ENCODE peak calls at places on chromosomes 11 and 22, in nine cellular contexts. One of them, this sample, is unnamed.

GRCh38 chr22:47205562-47205961 is 443.1 kb downstream of the TBC1D22A start:
- DNase-seq in prostate gland: no peak
- DNase-seq in left ventricle myocardium inferior: no peak
- DNase-seq in mammary epithelial cell: no peak
- DNase-seq in fibroblast of the aortic adventitia: no peak
- DNase-seq in GM06990: no peak
- DNase-seq in PC-9: no peak
- DNase-seq in epithelial cell of esophagus: no peak
- DNase-seq in astrocyte of the cerebellum: no peak
- DNase-seq in this sample: no peak

GRCh38 chr11:10205928-10206327 is 88.1 kb downstream of the SBF2 start:
- DNase-seq in prostate gland: no peak
- DNase-seq in left ventricle myocardium inferior: no peak
- DNase-seq in mammary epithelial cell: no peak
- DNase-seq in fibroblast of the aortic adventitia: no peak
- DNase-seq in GM06990: no peak
- DNase-seq in PC-9: no peak
- DNase-seq in epithelial cell of esophagus: peak
- DNase-seq in astrocyte of the cerebellum: no peak
- DNase-seq in this sample: no peak

GRCh38 chr11:19232910-19233503 is 7.7 kb downstream of the E2F8 start:
- DNase-seq in prostate gland: no peak
- DNase-seq in left ventricle myocardium inferior: no peak
- DNase-seq in mammary epithelial cell: peak
- DNase-seq in fibroblast of the aortic adventitia: peak
- DNase-seq in GM06990: no peak
- DNase-seq in PC-9: peak
- DNase-seq in epithelial cell of esophagus: peak
- DNase-seq in astrocyte of the cerebellum: peak
- DNase-seq in this sample: peak

GRCh38 chr22:36289406-36289870 is 36.5 kb downstream of the APOL1 start:
- DNase-seq in prostate gland: no peak
- DNase-seq in left ventricle myocardium inferior: no peak
- DNase-seq in mammary epithelial cell: no peak
- DNase-seq in fibroblast of the aortic adventitia: no peak
- DNase-seq in GM06990: no peak
- DNase-seq in PC-9: no peak
- DNase-seq in epithelial cell of esophagus: no peak
- DNase-seq in astrocyte of the cerebellum: no peak
- DNase-seq in this sample: no peak

GRCh38 chr11:95788921-95789505 is 569 bp downstream of the FAM76B start:
- DNase-seq in prostate gland: peak
- DNase-seq in left ventricle myocardium inferior: no peak
- DNase-seq in mammary epithelial cell: peak
- DNase-seq in fibroblast of the aortic adventitia: peak
- DNase-seq in GM06990: no peak
- DNase-seq in PC-9: peak
- DNase-seq in epithelial cell of esophagus: peak
- DNase-seq in astrocyte of the cerebellum: peak
- DNase-seq in this sample: peak

GRCh38 chr11:111422494-111423249 is 43.6 kb upstream of the POU2AF1 start:
- DNase-seq in prostate gland: peak
- DNase-seq in left ventricle myocardium inferior: peak
- DNase-seq in mammary epithelial cell: no peak
- DNase-seq in fibroblast of the aortic adventitia: peak
- DNase-seq in GM06990: peak
- DNase-seq in PC-9: peak
- DNase-seq in epithelial cell of esophagus: peak
- DNase-seq in astrocyte of the cerebellum: no peak
- DNase-seq in this sample: peak

GRCh38 chr11:100929377-100929776 is 200.2 kb downstream of the PGR start:
- DNase-seq in prostate gland: no peak
- DNase-seq in left ventricle myocardium inferior: no peak
- DNase-seq in mammary epithelial cell: peak
- DNase-seq in fibroblast of the aortic adventitia: peak
- DNase-seq in GM06990: peak
- DNase-seq in PC-9: no peak
- DNase-seq in epithelial cell of esophagus: peak
- DNase-seq in astrocyte of the cerebellum: no peak
- DNase-seq in this sample: peak

GRCh38 chr11:8265681-8266241 is 2.1 kb upstream of the LMO1 start:
- DNase-seq in prostate gland: no peak
- DNase-seq in left ventricle myocardium inferior: no peak
- DNase-seq in mammary epithelial cell: no peak
- DNase-seq in fibroblast of the aortic adventitia: no peak
- DNase-seq in GM06990: no peak
- DNase-seq in PC-9: no peak
- DNase-seq in epithelial cell of esophagus: no peak
- DNase-seq in astrocyte of the cerebellum: no peak
- DNase-seq in this sample: no peak

GRCh38 chr22:40404251-40405177 is 34.1 kb downstream of the SGSM3 start:
- DNase-seq in prostate gland: no peak
- DNase-seq in left ventricle myocardium inferior: no peak
- DNase-seq in mammary epithelial cell: no peak
- DNase-seq in fibroblast of the aortic adventitia: no peak
- DNase-seq in GM06990: no peak
- DNase-seq in PC-9: no peak
- DNase-seq in epithelial cell of esophagus: no peak
- DNase-seq in astrocyte of the cerebellum: no peak
- DNase-seq in this sample: no peak

GRCh38 chr11:117443269-117444186 is 115.9 kb downstream of the CEP164 start:
- DNase-seq in prostate gland: peak
- DNase-seq in left ventricle myocardium inferior: peak
- DNase-seq in mammary epithelial cell: no peak
- DNase-seq in fibroblast of the aortic adventitia: peak
- DNase-seq in GM06990: no peak
- DNase-seq in PC-9: peak
- DNase-seq in epithelial cell of esophagus: no peak
- DNase-seq in astrocyte of the cerebellum: no peak
- DNase-seq in this sample: peak

GRCh38 chr11:20259506-20259905 is 99.2 kb upstream of the DBX1 start:
- DNase-seq in prostate gland: no peak
- DNase-seq in left ventricle myocardium inferior: no peak
- DNase-seq in mammary epithelial cell: peak
- DNase-seq in fibroblast of the aortic adventitia: no peak
- DNase-seq in GM06990: no peak
- DNase-seq in PC-9: no peak
- DNase-seq in epithelial cell of esophagus: no peak
- DNase-seq in astrocyte of the cerebellum: no peak
- DNase-seq in this sample: no peak

GRCh38 chr11:2376751-2377451 is at the start of gene CD81:
- DNase-seq in prostate gland: no peak
- DNase-seq in left ventricle myocardium inferior: no peak
- DNase-seq in mammary epithelial cell: no peak
- DNase-seq in fibroblast of the aortic adventitia: no peak
- DNase-seq in GM06990: peak
- DNase-seq in PC-9: peak
- DNase-seq in epithelial cell of esophagus: peak
- DNase-seq in astrocyte of the cerebellum: no peak
- DNase-seq in this sample: no peak

GRCh38 chr11:101759771-101760450 is 154.9 kb upstream of the CEP126 start:
- DNase-seq in prostate gland: no peak
- DNase-seq in left ventricle myocardium inferior: no peak
- DNase-seq in mammary epithelial cell: no peak
- DNase-seq in fibroblast of the aortic adventitia: no peak
- DNase-seq in GM06990: no peak
- DNase-seq in PC-9: no peak
- DNase-seq in epithelial cell of esophagus: peak
- DNase-seq in astrocyte of the cerebellum: no peak
- DNase-seq in this sample: no peak

GRCh38 chr11:27754035-27755017 is 54.1 kb upstream of the BDNF start:
- DNase-seq in prostate gland: no peak
- DNase-seq in left ventricle myocardium inferior: no peak
- DNase-seq in mammary epithelial cell: no peak
- DNase-seq in fibroblast of the aortic adventitia: no peak
- DNase-seq in GM06990: peak
- DNase-seq in PC-9: no peak
- DNase-seq in epithelial cell of esophagus: peak
- DNase-seq in astrocyte of the cerebellum: peak
- DNase-seq in this sample: peak

GRCh38 chr11:13288375-13289029 is 10.9 kb downstream of the BMAL1 start:
- DNase-seq in prostate gland: no peak
- DNase-seq in left ventricle myocardium inferior: no peak
- DNase-seq in mammary epithelial cell: peak
- DNase-seq in fibroblast of the aortic adventitia: peak
- DNase-seq in GM06990: no peak
- DNase-seq in PC-9: no peak
- DNase-seq in epithelial cell of esophagus: no peak
- DNase-seq in astrocyte of the cerebellum: no peak
- DNase-seq in this sample: peak

GRCh38 chr11:3139481-3140290 is 25.4 kb downstream of the OSBPL5 start:
- DNase-seq in prostate gland: no peak
- DNase-seq in left ventricle myocardium inferior: peak
- DNase-seq in mammary epithelial cell: no peak
- DNase-seq in fibroblast of the aortic adventitia: no peak
- DNase-seq in GM06990: no peak
- DNase-seq in PC-9: no peak
- DNase-seq in epithelial cell of esophagus: no peak
- DNase-seq in astrocyte of the cerebellum: no peak
- DNase-seq in this sample: no peak

GRCh38 chr22:47275479-47276218 is 513.2 kb downstream of the TBC1D22A start:
- DNase-seq in prostate gland: no peak
- DNase-seq in left ventricle myocardium inferior: no peak
- DNase-seq in mammary epithelial cell: no peak
- DNase-seq in fibroblast of the aortic adventitia: peak
- DNase-seq in GM06990: no peak
- DNase-seq in PC-9: peak
- DNase-seq in epithelial cell of esophagus: no peak
- DNase-seq in astrocyte of the cerebellum: no peak
- DNase-seq in this sample: no peak

GRCh38 chr22:37254206-37254866 is 10.3 kb upstream of the RAC2 start:
- DNase-seq in prostate gland: no peak
- DNase-seq in left ventricle myocardium inferior: no peak
- DNase-seq in mammary epithelial cell: peak
- DNase-seq in fibroblast of the aortic adventitia: peak
- DNase-seq in GM06990: no peak
- DNase-seq in PC-9: peak
- DNase-seq in epithelial cell of esophagus: peak
- DNase-seq in astrocyte of the cerebellum: peak
- DNase-seq in this sample: peak

DNA sequence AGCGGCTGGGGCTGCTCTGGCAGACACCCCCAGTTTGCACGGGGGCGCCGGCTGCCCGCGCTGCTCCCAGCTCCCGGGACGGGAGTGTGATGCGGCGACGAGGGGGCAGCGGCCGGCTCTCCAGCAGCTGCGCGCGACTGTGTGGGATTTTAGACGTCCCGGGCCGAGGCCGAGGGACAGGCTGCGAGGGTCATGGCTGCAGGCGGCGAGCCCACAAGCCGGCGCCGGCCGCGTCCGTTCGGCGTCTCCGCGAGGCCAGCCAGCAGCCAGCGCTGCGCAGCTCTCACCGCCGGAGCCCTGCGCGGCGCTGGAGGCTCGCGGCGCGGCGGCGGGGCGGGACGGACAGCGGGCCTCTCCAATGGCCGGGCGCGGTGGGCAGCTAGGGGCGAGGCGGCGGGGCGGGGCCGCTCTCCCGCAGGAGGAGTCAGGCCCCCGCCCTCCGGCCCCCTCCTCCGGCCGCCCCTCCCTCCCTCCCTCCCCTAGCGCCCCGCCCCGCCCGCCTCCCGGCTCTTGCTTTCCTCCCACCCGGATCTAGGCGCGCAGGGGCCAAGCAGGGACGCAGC is at the start of gene FZD4:
- DNase-seq in prostate gland: peak
- DNase-seq in left ventricle myocardium inferior: peak
- DNase-seq in mammary epithelial cell: peak
- DNase-seq in fibroblast of the aortic adventitia: peak
- DNase-seq in GM06990: peak
- DNase-seq in PC-9: peak
- DNase-seq in epithelial cell of esophagus: peak
- DNase-seq in astrocyte of the cerebellum: peak
- DNase-seq in this sample: peak
- H3K4me3 ChIP-seq in prostate gland: peak
- H3K4me3 ChIP-seq in left ventricle myocardium inferior: peak
- H3K4me3 ChIP-seq in mammary epithelial cell: peak
- H3K4me3 ChIP-seq in fibroblast of the aortic adventitia: peak
- H3K4me3 ChIP-seq in GM06990: peak
- H3K4me3 ChIP-seq in PC-9: peak
- H3K4me3 ChIP-seq in epithelial cell of esophagus: peak
- H3K4me3 ChIP-seq in astrocyte of the cerebellum: peak
- H3K4me3 ChIP-seq in this sample: peak

GRCh38 chr11:99548264-99548663 is 527.5 kb downstream of the CNTN5 start:
- DNase-seq in prostate gland: no peak
- DNase-seq in left ventricle myocardium inferior: no peak
- DNase-seq in mammary epithelial cell: no peak
- DNase-seq in fibroblast of the aortic adventitia: no peak
- DNase-seq in GM06990: no peak
- DNase-seq in PC-9: no peak
- DNase-seq in epithelial cell of esophagus: no peak
- DNase-seq in astrocyte of the cerebellum: no peak
- DNase-seq in this sample: no peak
- H3K4me3 ChIP-seq in prostate gland: no peak
- H3K4me3 ChIP-seq in left ventricle myocardium inferior: no peak
- H3K4me3 ChIP-seq in mammary epithelial cell: no peak
- H3K4me3 ChIP-seq in fibroblast of the aortic adventitia: no peak
- H3K4me3 ChIP-seq in GM06990: no peak
- H3K4me3 ChIP-seq in PC-9: no peak
- H3K4me3 ChIP-seq in epithelial cell of esophagus: no peak
- H3K4me3 ChIP-seq in astrocyte of the cerebellum: no peak
- H3K4me3 ChIP-seq in this sample: no peak

DNA sequence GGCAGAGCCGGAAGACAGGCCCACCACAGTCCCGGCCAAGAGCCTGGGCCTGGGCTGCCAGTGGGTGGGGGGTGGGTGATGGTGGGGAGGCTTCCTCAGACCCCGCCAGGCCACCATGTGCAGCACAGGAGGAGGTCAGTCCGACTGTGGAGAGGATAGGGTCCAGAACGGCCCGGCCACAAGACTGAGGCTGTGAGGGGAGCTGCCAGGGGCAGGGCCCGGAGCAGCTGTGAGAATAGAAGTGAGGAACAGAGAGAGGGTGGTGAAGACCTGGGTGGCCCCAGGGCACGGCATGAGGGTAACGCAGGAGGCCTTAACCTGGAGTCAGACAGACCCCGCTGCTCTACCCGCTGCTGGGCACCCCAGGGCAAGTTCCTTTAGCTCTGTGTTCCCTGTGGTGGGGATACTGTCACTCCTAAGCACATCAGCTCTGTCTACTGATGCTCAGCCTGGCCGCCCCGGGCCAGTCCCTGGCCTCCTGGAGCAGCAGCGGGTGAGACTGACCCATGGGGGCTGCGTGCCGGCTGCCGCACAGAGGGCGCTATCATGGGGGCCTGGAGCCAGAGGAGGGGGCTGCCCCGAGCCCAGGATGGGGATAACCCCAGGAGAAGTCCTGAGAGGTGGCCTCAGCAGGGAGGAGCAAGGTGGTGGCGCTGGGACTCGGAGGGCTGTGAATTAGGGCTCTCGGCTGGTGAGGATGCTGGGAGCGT is 1.7 kb downstream of the FERMT3 start:
- DNase-seq in prostate gland: no peak
- DNase-seq in left ventricle myocardium inferior: no peak
- DNase-seq in mammary epithelial cell: no peak
- DNase-seq in fibroblast of the aortic adventitia: no peak
- DNase-seq in GM06990: no peak
- DNase-seq in PC-9: no peak
- DNase-seq in epithelial cell of esophagus: no peak
- DNase-seq in astrocyte of the cerebellum: no peak
- DNase-seq in this sample: no peak
- H3K4me3 ChIP-seq in prostate gland: no peak
- H3K4me3 ChIP-seq in left ventricle myocardium inferior: peak
- H3K4me3 ChIP-seq in mammary epithelial cell: no peak
- H3K4me3 ChIP-seq in fibroblast of the aortic adventitia: peak
- H3K4me3 ChIP-seq in GM06990: peak
- H3K4me3 ChIP-seq in PC-9: no peak
- H3K4me3 ChIP-seq in epithelial cell of esophagus: no peak
- H3K4me3 ChIP-seq in astrocyte of the cerebellum: no peak
- H3K4me3 ChIP-seq in this sample: no peak

GRCh38 chr22:32802291-32802826 is 854 bp downstream of the TIMP3 start:
- DNase-seq in prostate gland: no peak
- DNase-seq in left ventricle myocardium inferior: no peak
- DNase-seq in mammary epithelial cell: peak
- DNase-seq in fibroblast of the aortic adventitia: peak
- DNase-seq in GM06990: no peak
- DNase-seq in PC-9: no peak
- DNase-seq in epithelial cell of esophagus: peak
- DNase-seq in astrocyte of the cerebellum: no peak
- DNase-seq in this sample: no peak
- H3K4me3 ChIP-seq in prostate gland: peak
- H3K4me3 ChIP-seq in left ventricle myocardium inferior: peak
- H3K4me3 ChIP-seq in mammary epithelial cell: peak
- H3K4me3 ChIP-seq in fibroblast of the aortic adventitia: peak
- H3K4me3 ChIP-seq in GM06990: no peak
- H3K4me3 ChIP-seq in PC-9: peak
- H3K4me3 ChIP-seq in epithelial cell of esophagus: peak
- H3K4me3 ChIP-seq in astrocyte of the cerebellum: peak
- H3K4me3 ChIP-seq in this sample: peak

This sample was measured in brain microvascular endothelial cell.